ENCODE peak calls at places on chromosomes 16 and 17, in eight cellular contexts. I is hepatocyte, X is ovary, G is NT2/D1, Q is spleen, M is iPS DF 6.9, O is lower lobe of right lung, T is K562. N is an unnamed sample. For H3K4me1 and H3K9me3, the result is how much of the 10 kb centered on the place peaks cover.

GRCh38 chr16:9602201-9602600 is 510.8 kb downstream of the HAPSTR1 start:
- DNase-seq in I (no peak), X (no peak), G (no peak), Q (no peak), M (no peak), O (no peak), T (no peak), N (no peak)

GRCh38 chr16:14321542-14321941 is 250.4 kb downstream of the MRTFB start:
- DNase-seq in I (no peak), X (peak), G (no peak), Q (peak), M (no peak), O (no peak), T (peak), N (no peak)

GRCh38 chr17:80671039-80671822 is 126.6 kb downstream of the RPTOR start:
- DNase-seq in I (no peak), X (no peak), G (no peak), Q (no peak), M (no peak), O (no peak), T (no peak), N (no peak)

GRCh38 chr16:88817785-88818609 is 6.3 kb upstream of the APRT start:
- DNase-seq in I (no peak), X (no peak), G (no peak), Q (no peak), M (no peak), O (no peak), T (no peak), N (no peak)

GRCh38 chr17:39754161-39754957 is 16.6 kb downstream of the GRB7 start:
- DNase-seq in I (peak), X (peak), G (no peak), Q (peak), M (no peak), O (peak), T (peak), N (peak)

GRCh38 chr16:13139661-13140241 is 238.4 kb downstream of the SHISA9 start:
- DNase-seq in I (peak), X (no peak), G (no peak), Q (no peak), M (no peak), O (no peak), T (no peak), N (no peak)

GRCh38 chr17:76588182-76588581 is 2.5 kb upstream of the ST6GALNAC2 start:
- DNase-seq in I (no peak), X (no peak), G (no peak), Q (no peak), M (no peak), O (no peak), T (no peak), N (no peak)

GRCh38 chr16:78249056-78249455 is 149.6 kb downstream of the WWOX start:
- DNase-seq in I (peak), X (no peak), G (no peak), Q (no peak), M (no peak), O (peak), T (no peak), N (no peak)

GRCh38 chr17:67375761-67376160 is 1.3 kb upstream of the PITPNC1 start:
- DNase-seq in I (no peak), X (no peak), G (no peak), Q (no peak), M (no peak), O (no peak), T (no peak), N (no peak)

DNA sequence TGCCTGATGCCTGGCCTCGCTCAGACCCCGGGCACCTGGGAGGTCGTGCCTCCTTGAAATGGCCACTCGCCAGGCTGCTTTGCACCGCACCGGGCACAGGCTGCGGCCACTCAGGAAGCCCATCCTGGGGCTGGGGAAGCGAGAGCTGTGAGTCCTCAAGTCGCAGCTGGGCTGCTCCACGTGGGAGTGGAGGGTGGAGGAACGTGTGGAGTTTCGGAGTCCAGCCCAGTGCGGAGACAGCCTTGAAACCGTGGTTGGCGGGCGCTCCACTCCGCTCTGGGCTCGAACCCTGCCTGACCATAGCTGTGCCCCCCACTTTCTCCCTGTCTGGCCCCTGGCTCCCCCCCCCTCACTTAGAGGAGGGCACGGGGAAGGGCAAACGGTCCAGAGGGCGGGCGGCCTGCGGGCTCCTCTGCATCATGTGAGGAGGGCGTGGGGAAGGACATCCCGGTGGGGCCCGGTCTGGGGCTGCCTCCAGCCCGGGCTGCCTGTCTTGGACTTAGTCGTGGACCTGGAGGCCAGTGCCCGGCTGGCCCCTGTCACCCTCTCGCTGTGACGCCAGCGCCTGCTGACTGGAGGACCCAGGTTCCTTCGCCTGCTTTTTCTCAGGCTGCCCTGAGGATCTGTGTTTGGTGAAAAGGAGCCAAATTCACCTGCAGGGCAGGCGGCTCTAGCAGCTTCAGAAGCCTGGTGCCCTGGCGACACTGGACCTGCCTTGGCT is 2.5 kb downstream of the UBE2I start:
- DNase-seq in I (peak), X (peak), G (no peak), Q (peak), M (no peak), O (no peak), T (no peak), N (no peak)
- H3K4me1 ChIP-seq in I (under half), X (under half), G (under half), Q (half or more), M (under half), O (under half), T (under half), N (under half)

GRCh38 chr17:49494937-49495841 is at the start of gene NGFR:
- DNase-seq in I (peak), X (peak), G (no peak), Q (peak), M (no peak), O (no peak), T (peak), N (peak)
- H3K4me3 ChIP-seq in I (peak), X (peak), G (peak), Q (peak), M (peak), O (peak), T (no peak), N (no peak)

GRCh38 chr17:34024303-34025178 is 230.5 kb upstream of the CCL2 start:
- DNase-seq in I (peak), X (no peak), G (peak), Q (no peak), M (no peak), O (no peak), T (peak), N (no peak)

GRCh38 chr17:34025179-34025551 is 229.9 kb upstream of the CCL2 start:
- DNase-seq in I (no peak), X (no peak), G (no peak), Q (no peak), M (no peak), O (no peak), T (peak), N (no peak)
- H3K9me3 ChIP-seq in I (under half), X (under half), G (under half), Q (under half), M (under half), O (under half), T (under half), N (under half)

DNA sequence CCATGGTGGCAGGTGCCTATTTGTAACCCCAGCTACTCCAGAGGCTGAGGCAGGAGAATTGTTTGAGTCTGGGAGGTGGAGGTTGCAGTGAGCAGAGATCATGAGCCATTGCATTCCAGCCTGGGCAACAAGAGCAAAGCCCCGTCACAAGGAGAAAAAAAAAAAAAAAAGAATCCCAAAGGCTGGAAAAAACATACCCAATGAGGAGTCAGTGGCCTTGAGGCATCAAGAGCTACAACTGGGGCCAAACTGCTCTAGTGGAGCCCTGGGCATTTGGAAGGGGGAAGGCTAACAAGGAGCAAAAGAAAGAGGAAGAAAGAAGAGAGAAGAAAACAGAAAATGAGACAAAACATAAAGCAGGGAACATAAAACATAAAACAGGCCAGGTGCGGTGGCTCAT is 6.9 kb downstream of the CHST6 start:
- DNase-seq in I (no peak), X (no peak), G (no peak), Q (no peak), M (no peak), O (no peak), T (no peak), N (no peak)
- H3K4me1 ChIP-seq in I (under half), X (under half), G (under half), Q (under half), M (under half), O (under half), T (under half), N (under half)

GRCh38 chr17:50722746-50723145 is 3.3 kb downstream of the LUC7L3 start:
- DNase-seq in I (no peak), X (no peak), G (no peak), Q (no peak), M (no peak), O (no peak), T (no peak), N (no peak)
- H3K4me3 ChIP-seq in I (peak), X (no peak), G (no peak), Q (no peak), M (no peak), O (no peak), T (peak), N (no peak)

GRCh38 chr16:31764103-31764502 is 109.5 kb upstream of the ZNF267 start:
- DNase-seq in I (no peak), X (no peak), G (no peak), Q (no peak), M (no peak), O (no peak), T (no peak), N (no peak)
- H3K9me3 ChIP-seq in I (under half), X (under half), G (half or more), Q (half or more), M (under half), O (half or more), T (under half), N (half or more)

GRCh38 chr17:62164712-62165377 is 99.8 kb upstream of the MED13 start:
- DNase-seq in I (no peak), X (no peak), G (no peak), Q (no peak), M (no peak), O (no peak), T (no peak), N (no peak)
- H3K4me1 ChIP-seq in I (under half), X (under half), G (under half), Q (under half), M (under half), O (under half), T (under half), N (under half)

DNA sequence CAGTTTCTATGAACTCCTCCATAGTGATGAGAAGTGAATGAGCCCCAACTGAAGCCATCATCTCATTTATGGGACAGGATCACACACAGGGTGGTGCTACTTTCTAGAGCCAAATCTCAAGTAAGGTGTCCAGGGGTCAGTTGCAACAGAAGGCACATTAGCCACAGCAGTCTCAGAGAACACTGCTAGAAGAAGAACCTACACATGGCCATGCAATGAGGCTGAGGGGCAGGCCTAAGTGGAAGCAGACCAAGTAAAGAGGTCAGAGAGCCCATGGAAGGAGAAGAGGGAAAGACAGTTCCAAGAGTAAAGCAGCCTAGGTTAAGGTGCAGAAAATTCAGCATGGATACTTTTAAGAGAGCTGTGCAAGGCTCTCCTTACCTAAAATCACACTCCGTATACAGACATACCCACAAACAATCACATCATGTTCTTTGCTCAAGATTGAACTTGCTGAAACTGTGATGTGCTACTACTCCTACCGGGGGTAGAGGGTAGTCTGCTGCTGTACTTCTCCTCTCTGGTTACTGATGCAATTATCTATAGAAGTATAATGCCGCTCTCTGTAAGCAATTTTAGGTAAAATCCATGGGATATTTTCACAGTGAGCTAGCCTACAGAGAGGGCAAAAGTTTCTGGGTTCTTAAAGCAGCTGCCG is 1.7 kb downstream of the ABCA8 start:
- DNase-seq in I (no peak), X (no peak), G (no peak), Q (no peak), M (no peak), O (no peak), T (no peak), N (no peak)
- H3K4me3 ChIP-seq in I (no peak), X (peak), G (no peak), Q (peak), M (no peak), O (peak), T (peak), N (no peak)